ENCODE peak calls at places on chromosomes 5 and 9, in nine cellular contexts. C, Y, D, T, N, X, E, A and V are unnamed samples.

GRCh38 chr9:14428781-14429230 is 114.9 kb upstream of the NFIB start:
- DNase-seq in C (peak), Y (no peak), D (peak), T (peak), N (peak), X (peak), E (peak), A (no peak), V (no peak)

GRCh38 chr5:149719666-149720065 is 10.4 kb upstream of the PPARGC1B start:
- DNase-seq in C (no peak), Y (no peak), D (no peak), T (no peak), N (no peak), X (no peak), E (peak), A (no peak), V (no peak)

GRCh38 chr9:17970285-17970684 is 391.4 kb downstream of the SH3GL2 start:
- DNase-seq in C (no peak), Y (no peak), D (no peak), T (no peak), N (no peak), X (no peak), E (no peak), A (no peak), V (no peak)

GRCh38 chr5:58066557-58066956 is 393.3 kb downstream of the PLK2 start:
- DNase-seq in C (no peak), Y (no peak), D (no peak), T (no peak), N (no peak), X (no peak), E (no peak), A (no peak), V (no peak)

GRCh38 chr5:148949871-148950863 is 112.7 kb downstream of the SH3TC2 start:
- DNase-seq in C (no peak), Y (no peak), D (no peak), T (no peak), N (no peak), X (no peak), E (no peak), A (no peak), V (no peak)

GRCh38 chr5:133393776-133394476 is 218.4 kb downstream of the FSTL4 start:
- DNase-seq in C (no peak), Y (no peak), D (no peak), T (no peak), N (no peak), X (no peak), E (no peak), A (no peak), V (no peak)

GRCh38 chr9:134287591-134288518 is 38.4 kb upstream of the RXRA start:
- DNase-seq in C (peak), Y (no peak), D (no peak), T (no peak), N (no peak), X (no peak), E (no peak), A (no peak), V (no peak)

GRCh38 chr5:130400091-130400490 is 495.8 kb downstream of the CHSY3 start:
- DNase-seq in C (no peak), Y (no peak), D (no peak), T (no peak), N (no peak), X (no peak), E (peak), A (no peak), V (no peak)

GRCh38 chr5:10577371-10578291 is 13.8 kb downstream of the ANKRD33B start:
- DNase-seq in C (no peak), Y (no peak), D (no peak), T (no peak), N (no peak), X (no peak), E (no peak), A (no peak), V (no peak)

GRCh38 chr5:155625315-155625714 is 611.8 kb downstream of the KIF4B start:
- DNase-seq in C (no peak), Y (no peak), D (no peak), T (no peak), N (no peak), X (no peak), E (no peak), A (no peak), V (no peak)

GRCh38 chr5:136374003-136374402 is 8.7 kb upstream of the TRPC7 start:
- DNase-seq in C (no peak), Y (no peak), D (no peak), T (no peak), N (no peak), X (no peak), E (peak), A (no peak), V (peak)

GRCh38 chr5:110055301-110055700 is 365.6 kb downstream of the MAN2A1 start:
- DNase-seq in C (no peak), Y (no peak), D (no peak), T (no peak), N (no peak), X (no peak), E (peak), A (no peak), V (no peak)

GRCh38 chr5:68319316-68320093 is 103.9 kb downstream of the PIK3R1 start:
- DNase-seq in C (no peak), Y (no peak), D (no peak), T (no peak), N (no peak), X (no peak), E (peak), A (no peak), V (no peak)